ENCODE peak calls at places on chromosomes 2 and 18, in six cellular contexts. C, T, K, S, V and Y are unnamed samples.

GRCh38 chr18:3513481-3513880 is 63.5 kb downstream of the TGIF1 start:
- DNase-seq in C (no peak), T (no peak), K (no peak), S (no peak), V (no peak), Y (no peak)

GRCh38 chr2:71419976-71420375 is 33.4 kb upstream of the DYSF start:
- DNase-seq in C (no peak), T (no peak), K (no peak), S (no peak), V (no peak), Y (no peak)

GRCh38 chr2:196249171-196249570 is 77.8 kb upstream of the STK17B start:
- DNase-seq in C (no peak), T (no peak), K (no peak), S (no peak), V (no peak), Y (no peak)

GRCh38 chr18:34928068-34928753 is 113.0 kb upstream of the MAPRE2 start:
- DNase-seq in C (no peak), T (no peak), K (no peak), S (no peak), V (no peak), Y (no peak)

GRCh38 chr2:159227467-159227866 is 59.0 kb downstream of the WDSUB1 start:
- DNase-seq in C (no peak), T (no peak), K (no peak), S (no peak), V (no peak), Y (no peak)

GRCh38 chr2:23520256-23520655 is 135.3 kb downstream of the KLHL29 start:
- DNase-seq in C (no peak), T (no peak), K (no peak), S (no peak), V (peak), Y (no peak)

GRCh38 chr2:9763356-9764152 is 79.7 kb upstream of the TAF1B start:
- DNase-seq in C (peak), T (no peak), K (no peak), S (no peak), V (no peak), Y (no peak)

GRCh38 chr2:88042476-88042875 is 13.1 kb downstream of the KRCC1 start:
- DNase-seq in C (no peak), T (no peak), K (no peak), S (no peak), V (no peak), Y (no peak)

GRCh38 chr2:10410001-10410671 is 38.0 kb downstream of the ODC1 start:
- DNase-seq in C (no peak), T (no peak), K (no peak), S (no peak), V (no peak), Y (no peak)

GRCh38 chr2:225056330-225057073 is 14.2 kb upstream of the DOCK10 start:
- DNase-seq in C (no peak), T (no peak), K (no peak), S (no peak), V (no peak), Y (no peak)

GRCh38 chr2:173002751-173003541 is 72.7 kb upstream of the MAP3K20 start:
- DNase-seq in C (no peak), T (no peak), K (no peak), S (no peak), V (no peak), Y (no peak)

GRCh38 chr2:178279142-178279541 is 84.8 kb downstream of the OSBPL6 start:
- DNase-seq in C (no peak), T (no peak), K (peak), S (no peak), V (no peak), Y (no peak)

GRCh38 chr2:169727065-169727464 is 6.6 kb upstream of the KLHL23 start:
- DNase-seq in C (no peak), T (no peak), K (no peak), S (no peak), V (no peak), Y (no peak)

GRCh38 chr2:317501-318424 is 29.9 kb upstream of the ALKAL2 start:
- DNase-seq in C (no peak), T (no peak), K (peak), S (no peak), V (no peak), Y (no peak)

GRCh38 chr2:47058061-47058931 is 96.8 kb downstream of the STPG4 start:
- DNase-seq in C (no peak), T (no peak), K (no peak), S (no peak), V (no peak), Y (no peak)

GRCh38 chr18:38427234-38427633 is 861.6 kb upstream of the CELF4 start:
- DNase-seq in C (peak), T (no peak), K (no peak), S (peak), V (no peak), Y (peak)

GRCh38 chr2:240947176-240947575 is 41.0 kb downstream of the CROCC2 start:
- DNase-seq in C (no peak), T (no peak), K (no peak), S (no peak), V (no peak), Y (no peak)

GRCh38 chr2:101205521-101205998 is 47.1 kb upstream of the CNOT11 start:
- DNase-seq in C (peak), T (peak), K (peak), S (peak), V (peak), Y (peak)

GRCh38 chr18:2706903-2707302 is 51.4 kb downstream of the SMCHD1 start:
- DNase-seq in C (no peak), T (no peak), K (no peak), S (no peak), V (no peak), Y (no peak)

GRCh38 chr18:70085641-70086040 is 119.8 kb downstream of the RTTN start:
- DNase-seq in C (no peak), T (no peak), K (no peak), S (no peak), V (no peak), Y (no peak)

GRCh38 chr18:30618567-30618966 is 424.0 kb downstream of the DSC3 start:
- DNase-seq in C (no peak), T (no peak), K (no peak), S (no peak), V (no peak), Y (no peak)

GRCh38 chr18:31679133-31679731 is 5.1 kb downstream of the B4GALT6 start:
- DNase-seq in C (no peak), T (no peak), K (no peak), S (no peak), V (no peak), Y (no peak)

GRCh38 chr2:79368116-79368630 is 144.7 kb upstream of the CTNNA2 start:
- DNase-seq in C (no peak), T (no peak), K (no peak), S (no peak), V (no peak), Y (no peak)

GRCh38 chr2:148642112-148642744 is 2.3 kb upstream of the EPC2 start:
- DNase-seq in C (no peak), T (no peak), K (no peak), S (no peak), V (no peak), Y (no peak)

GRCh38 chr2:138777996-138778395 is 2.2 kb downstream of the NXPH2 start:
- DNase-seq in C (no peak), T (no peak), K (peak), S (no peak), V (no peak), Y (no peak)

GRCh38 chr2:69138247-69138754 is 125.3 kb downstream of the ANTXR1 start:
- DNase-seq in C (no peak), T (no peak), K (no peak), S (no peak), V (no peak), Y (no peak)

GRCh38 chr2:143893340-143893739 is 626.6 kb downstream of the ZEB2 start:
- DNase-seq in C (no peak), T (no peak), K (no peak), S (no peak), V (no peak), Y (no peak)

GRCh38 chr2:140643761-140644187 is 1487.0 kb downstream of the LRP1B start:
- DNase-seq in C (no peak), T (no peak), K (no peak), S (no peak), V (no peak), Y (no peak)